ENCODE peak calls at places on chromosomes 2 and 18, in five cellular contexts. Q, O, P, N and W are unnamed samples. For H3K4me1, the result is how much of the 10 kb centered on the place peaks cover.

GRCh38 chr18:22831441-22831904 is 101.7 kb upstream of the RBBP8 start:
- DNase-seq in N (no peak), Q (no peak), O (peak), P (no peak), W (no peak)

GRCh38 chr18:44937985-44938384 is 257.3 kb downstream of the SETBP1 start:
- DNase-seq in P (no peak), N (no peak), O (no peak), Q (no peak), W (no peak)

GRCh38 chr18:55224086-55224625 is 264.9 kb upstream of the CCDC68 start:
- DNase-seq in P (no peak), O (no peak), Q (no peak), N (no peak), W (no peak)

GRCh38 chr2:96329416-96329815 is 4.3 kb downstream of the ITPRIPL1 start:
- DNase-seq in N (no peak), Q (no peak), P (no peak), O (no peak), W (no peak)

GRCh38 chr2:241702155-241702404 is 241 bp downstream of the ING5 start:
- DNase-seq in O (no peak), N (peak), Q (no peak), P (peak), W (no peak)

GRCh38 chr2:135742307-135742838 is 718 bp downstream of the UBXN4 start:
- DNase-seq in Q (no peak), P (no peak), O (peak), N (peak), W (peak)

GRCh38 chr2:3461781-3462492 is 57.4 kb downstream of the ADI1 start:
- DNase-seq in N (peak), P (no peak), O (peak), Q (no peak), W (no peak)

GRCh38 chr2:1377473-1377872 is 35.8 kb upstream of the TPO start:
- DNase-seq in O (no peak), Q (no peak), P (no peak), N (no peak), W (no peak)

GRCh38 chr18:58247363-58247834 is 203.4 kb downstream of the NEDD4L start:
- DNase-seq in N (no peak), O (no peak), Q (no peak), P (no peak), W (no peak)

GRCh38 chr2:42001696-42002331 is 46.0 kb upstream of the PKDCC start:
- DNase-seq in P (no peak), Q (no peak), N (no peak), O (peak), W (no peak)

GRCh38 chr2:16390561-16390960 is 275.1 kb downstream of the CYRIA start:
- DNase-seq in N (no peak), O (no peak), Q (no peak), P (no peak), W (no peak)

GRCh38 chr2:11835403-11835802 is 89.0 kb downstream of the LPIN1 start:
- DNase-seq in Q (no peak), N (no peak), P (no peak), O (no peak), W (no peak)

GRCh38 chr2:11842324-11842723 is 95.9 kb downstream of the LPIN1 start:
- DNase-seq in O (no peak), N (no peak), Q (no peak), P (no peak), W (no peak)

GRCh38 chr2:11837875-11838734 is 91.7 kb downstream of the LPIN1 start:
- DNase-seq in P (no peak), Q (no peak), N (no peak), O (no peak), W (no peak)

GRCh38 chr2:11836647-11837219 is 90.3 kb downstream of the LPIN1 start:
- DNase-seq in N (no peak), O (no peak), P (no peak), Q (no peak), W (no peak)

DNA sequence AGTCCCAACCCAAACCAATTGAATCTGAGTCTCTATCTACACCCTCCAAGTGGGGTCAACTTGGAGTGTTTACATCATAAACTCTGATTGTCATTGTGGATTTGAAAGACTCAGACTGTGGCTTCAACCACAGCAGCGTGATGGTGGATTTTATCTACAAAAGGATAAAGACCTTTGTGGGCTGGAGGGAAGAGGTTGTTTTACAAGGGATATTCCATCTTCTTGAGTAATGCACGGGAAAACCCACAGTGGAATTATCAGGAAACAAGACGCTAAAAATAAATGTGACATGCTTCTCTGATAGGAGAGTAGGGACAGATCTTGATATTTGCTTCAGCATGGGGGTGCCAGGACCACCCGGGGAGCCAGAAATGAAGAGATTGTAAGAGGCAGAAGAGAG is 93.5 kb downstream of the LPIN1 start:
- DNase-seq in P (no peak), Q (no peak), O (no peak), N (no peak), W (no peak)
- H3K27ac ChIP-seq in P (no peak), Q (no peak), O (no peak), N (no peak), W (no peak)

GRCh38 chr2:160358051-160358450 is 135.6 kb downstream of the RBMS1 start:
- DNase-seq in Q (no peak), N (peak), O (no peak), P (no peak), W (no peak)

GRCh38 chr2:160354677-160355076 is 138.9 kb downstream of the RBMS1 start:
- DNase-seq in O (no peak), Q (no peak), N (no peak), P (no peak), W (no peak)

GRCh38 chr2:160355080-160355479 is 138.5 kb downstream of the RBMS1 start:
- DNase-seq in P (no peak), O (no peak), Q (no peak), N (no peak), W (no peak)

GRCh38 chr2:160353813-160354212 is 139.8 kb downstream of the RBMS1 start:
- DNase-seq in O (no peak), P (no peak), Q (no peak), N (no peak), W (no peak)

DNA sequence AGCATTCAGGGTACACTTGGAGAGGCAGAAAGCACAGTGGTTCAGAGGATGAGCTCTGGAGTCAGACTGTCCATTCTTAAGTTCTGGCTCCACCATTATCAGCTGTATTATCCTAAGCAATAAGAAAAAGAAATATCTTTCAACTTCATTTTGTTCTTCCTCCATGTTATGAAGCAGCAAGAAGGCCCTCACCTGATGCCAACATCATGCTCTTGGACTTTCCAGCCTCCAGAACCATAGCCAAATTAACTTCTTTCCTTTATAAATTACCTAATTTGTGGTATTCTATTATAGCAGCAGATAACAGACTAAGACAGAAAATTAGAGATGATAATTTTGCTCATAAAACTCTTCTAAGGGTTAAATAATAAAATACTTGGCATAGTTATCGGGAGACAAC is 137.1 kb downstream of the RBMS1 start:
- DNase-seq in N (no peak), O (no peak), Q (no peak), P (no peak), W (no peak)
- H3K4me1 ChIP-seq in N (under half), O (under half), Q (under half), P (under half), W (under half)

GRCh38 chr2:69083126-69083733 is 70.3 kb downstream of the ANTXR1 start:
- DNase-seq in N (peak), P (no peak), Q (no peak), O (no peak), W (no peak)

GRCh38 chr2:69081001-69081400 is 68.0 kb downstream of the ANTXR1 start:
- DNase-seq in O (no peak), N (peak), P (no peak), Q (no peak), W (no peak)

GRCh38 chr2:69084492-69084891 is 71.5 kb downstream of the ANTXR1 start:
- DNase-seq in Q (no peak), N (no peak), P (no peak), O (no peak), W (no peak)

GRCh38 chr2:69081757-69082156 is 68.8 kb downstream of the ANTXR1 start:
- DNase-seq in Q (no peak), N (no peak), P (no peak), O (no peak), W (no peak)

DNA sequence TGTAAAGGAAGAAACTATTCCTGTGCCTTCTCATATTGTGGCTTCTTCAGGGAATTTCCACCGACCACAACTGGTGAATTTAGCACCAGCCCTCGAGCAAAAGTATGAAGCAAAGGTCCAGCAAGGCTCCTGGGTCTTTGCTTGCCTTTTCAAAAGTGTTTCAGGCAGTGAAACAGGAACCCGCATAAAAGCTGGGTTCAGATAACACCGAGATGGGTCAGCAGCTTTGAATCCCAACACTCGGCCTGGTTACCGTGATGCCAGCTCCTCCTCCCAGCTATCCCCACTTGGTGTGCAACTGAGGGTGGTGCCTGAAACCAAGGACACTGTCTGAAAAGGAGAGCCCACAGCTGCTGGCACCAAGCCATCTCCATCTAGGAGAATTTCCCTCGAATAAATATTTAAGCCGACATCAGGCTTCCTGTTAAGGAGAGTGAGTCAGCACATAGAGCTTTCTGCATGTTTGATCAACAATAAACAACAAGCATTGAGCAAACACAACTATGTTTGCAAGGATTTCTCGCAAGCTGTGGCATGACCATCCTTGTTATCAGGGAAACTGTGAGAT is 69.5 kb downstream of the ANTXR1 start:
- DNase-seq in N (peak), Q (no peak), P (no peak), O (peak), W (no peak)
- H3K27ac ChIP-seq in N (no peak), Q (peak), P (no peak), O (peak), W (peak)

GRCh38 chr2:127080226-127080940 is 26.6 kb downstream of the BIN1 start:
- DNase-seq in O (no peak), P (peak), Q (no peak), N (no peak), W (no peak)
- H3K4me1 ChIP-seq in O (under half), P (half or more), Q (under half), N (under half), W (under half)